ENCODE peak calls at places on chromosomes 6 and 20, in six cellular contexts. One of them, this sample, is unnamed.

GRCh38 chr20:3766832-3767433 is 620 bp downstream of the ADISSP start:
- DNase-seq in dorsolateral prefrontal cortex: no peak
- DNase-seq in SJSA1: no peak
- DNase-seq in SJCRH30: no peak
- DNase-seq in tibial nerve: no peak
- DNase-seq in endothelial cell of umbilical vein: no peak
- DNase-seq in this sample: peak; percentile 71

GRCh38 chr6:100846276-100846675 is 34.9 kb downstream of the ASCC3 start:
- DNase-seq in dorsolateral prefrontal cortex: no peak
- DNase-seq in SJCRH30: no peak
- DNase-seq in tibial nerve: no peak
- DNase-seq in endothelial cell of umbilical vein: no peak
- DNase-seq in SJSA1: no peak
- DNase-seq in this sample: no peak

GRCh38 chr6:130453230-130453629 is 87.4 kb downstream of the TMEM200A start:
- DNase-seq in tibial nerve: no peak
- DNase-seq in SJCRH30: no peak
- DNase-seq in endothelial cell of umbilical vein: no peak
- DNase-seq in SJSA1: peak; percentile 40
- DNase-seq in dorsolateral prefrontal cortex: no peak
- DNase-seq in this sample: no peak

GRCh38 chr6:53815381-53816119 is 20.7 kb downstream of the LRRC1 start:
- DNase-seq in dorsolateral prefrontal cortex: no peak
- DNase-seq in tibial nerve: no peak
- DNase-seq in endothelial cell of umbilical vein: peak; percentile 84
- DNase-seq in SJCRH30: no peak
- DNase-seq in SJSA1: no peak
- DNase-seq in this sample: no peak

GRCh38 chr6:146997062-146997461 is 207.2 kb upstream of the STXBP5 start:
- DNase-seq in tibial nerve: no peak
- DNase-seq in dorsolateral prefrontal cortex: no peak
- DNase-seq in endothelial cell of umbilical vein: no peak
- DNase-seq in SJCRH30: no peak
- DNase-seq in SJSA1: no peak
- DNase-seq in this sample: no peak

GRCh38 chr6:16844183-16844582 is 82.9 kb upstream of the ATXN1 start:
- DNase-seq in dorsolateral prefrontal cortex: no peak
- DNase-seq in SJCRH30: no peak
- DNase-seq in endothelial cell of umbilical vein: no peak
- DNase-seq in tibial nerve: no peak
- DNase-seq in SJSA1: no peak
- DNase-seq in this sample: no peak

GRCh38 chr6:38117281-38117680 is 297.8 kb downstream of the ZFAND3 start:
- DNase-seq in endothelial cell of umbilical vein: peak; percentile 56
- DNase-seq in SJSA1: no peak
- DNase-seq in dorsolateral prefrontal cortex: no peak
- DNase-seq in tibial nerve: no peak
- DNase-seq in SJCRH30: no peak
- DNase-seq in this sample: no peak

GRCh38 chr6:17397764-17398194 is 4.4 kb downstream of the CAP2 start:
- DNase-seq in SJCRH30: no peak
- DNase-seq in tibial nerve: no peak
- DNase-seq in endothelial cell of umbilical vein: peak; percentile 63
- DNase-seq in SJSA1: no peak
- DNase-seq in dorsolateral prefrontal cortex: no peak
- DNase-seq in this sample: no peak

GRCh38 chr6:2793491-2794151 is 28.4 kb downstream of the WRNIP1 start:
- DNase-seq in dorsolateral prefrontal cortex: peak; percentile 51
- DNase-seq in SJSA1: no peak
- DNase-seq in endothelial cell of umbilical vein: no peak
- DNase-seq in SJCRH30: no peak
- DNase-seq in tibial nerve: no peak
- DNase-seq in this sample: no peak

GRCh38 chr6:117195728-117196127 is 69.6 kb upstream of the VGLL2 start:
- DNase-seq in SJCRH30: no peak
- DNase-seq in dorsolateral prefrontal cortex: no peak
- DNase-seq in tibial nerve: no peak
- DNase-seq in endothelial cell of umbilical vein: no peak
- DNase-seq in SJSA1: no peak
- DNase-seq in this sample: no peak

GRCh38 chr20:45329497-45330319 is 18.5 kb downstream of the SDC4 start:
- DNase-seq in tibial nerve: no peak
- DNase-seq in endothelial cell of umbilical vein: no peak
- DNase-seq in SJCRH30: no peak
- DNase-seq in SJSA1: no peak
- DNase-seq in dorsolateral prefrontal cortex: no peak
- DNase-seq in this sample: no peak

GRCh38 chr6:112560651-112561050 is 213.5 kb downstream of the RFPL4B start:
- DNase-seq in tibial nerve: no peak
- DNase-seq in SJCRH30: no peak
- DNase-seq in SJSA1: no peak
- DNase-seq in endothelial cell of umbilical vein: no peak
- DNase-seq in dorsolateral prefrontal cortex: no peak
- DNase-seq in this sample: no peak

GRCh38 chr20:38220587-38220986 is 39.9 kb downstream of the KIAA1755 start:
- DNase-seq in tibial nerve: no peak
- DNase-seq in SJSA1: no peak
- DNase-seq in SJCRH30: no peak
- DNase-seq in dorsolateral prefrontal cortex: no peak
- DNase-seq in endothelial cell of umbilical vein: no peak
- DNase-seq in this sample: peak; percentile 20

GRCh38 chr6:39876826-39877225 is 57.4 kb downstream of the MOCS1 start:
- DNase-seq in SJCRH30: no peak
- DNase-seq in endothelial cell of umbilical vein: no peak
- DNase-seq in SJSA1: no peak
- DNase-seq in tibial nerve: no peak
- DNase-seq in dorsolateral prefrontal cortex: no peak
- DNase-seq in this sample: no peak

GRCh38 chr6:85396159-85396808 is 53.6 kb upstream of the NT5E start:
- DNase-seq in endothelial cell of umbilical vein: no peak
- DNase-seq in tibial nerve: no peak
- DNase-seq in SJCRH30: no peak
- DNase-seq in SJSA1: no peak
- DNase-seq in dorsolateral prefrontal cortex: no peak
- DNase-seq in this sample: no peak

DNA sequence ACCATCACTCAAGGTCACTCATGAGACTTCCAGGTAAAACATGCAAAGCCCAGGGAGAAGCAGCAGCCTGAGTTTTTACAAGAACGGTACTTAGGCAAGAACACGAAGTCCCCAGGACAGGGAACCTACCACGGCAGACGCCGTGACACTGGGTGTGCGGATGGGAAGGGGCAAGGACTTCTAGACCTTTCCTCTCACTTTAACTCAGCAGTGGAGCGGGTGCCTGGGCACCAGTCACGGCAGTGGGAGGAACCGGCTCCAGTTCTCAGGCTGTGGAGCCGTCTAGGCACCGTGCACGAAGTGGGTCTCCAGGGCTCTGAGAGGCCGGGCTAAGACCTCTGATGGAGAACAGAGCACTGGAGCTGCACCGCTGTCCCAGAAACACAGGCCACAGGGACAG is 2.5 kb downstream of the ZBTB46 start:
- DNase-seq in endothelial cell of umbilical vein: no peak
- DNase-seq in SJSA1: no peak
- DNase-seq in tibial nerve: no peak
- DNase-seq in dorsolateral prefrontal cortex: no peak
- DNase-seq in SJCRH30: no peak
- DNase-seq in this sample: no peak
- H3K27me3 ChIP-seq in endothelial cell of umbilical vein: peaks cover 18% of the 10 kb centered on the region
- H3K27me3 ChIP-seq in SJSA1: peaks cover 21% of the 10 kb centered on the region
- H3K27me3 ChIP-seq in tibial nerve: no peaks in the 10 kb centered on the region
- H3K27me3 ChIP-seq in dorsolateral prefrontal cortex: no peaks in the 10 kb centered on the region
- H3K27me3 ChIP-seq in SJCRH30: peaks cover 16% of the 10 kb centered on the region
- H3K27me3 ChIP-seq in this sample: no peaks in the 10 kb centered on the region

DNA sequence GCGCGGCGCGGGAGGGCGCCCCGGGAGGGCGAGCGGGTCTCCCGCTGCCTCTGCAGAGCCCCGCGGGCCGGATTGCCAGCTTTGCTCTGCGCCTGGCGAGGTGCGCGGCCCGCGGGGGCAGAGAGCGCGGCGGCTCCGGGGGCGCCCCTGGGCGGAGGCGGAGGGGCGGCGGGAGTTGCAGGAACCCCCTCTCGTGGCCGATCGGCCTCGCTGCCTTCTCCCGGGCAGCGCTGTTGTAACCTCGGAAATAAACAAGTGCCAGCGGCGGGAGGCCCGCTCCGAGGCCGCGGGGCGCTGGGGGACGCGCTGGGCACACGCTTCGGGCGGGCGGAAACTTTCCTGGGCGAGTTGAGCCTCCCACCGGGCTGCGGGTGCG is 1.2 kb downstream of the CDH4 start:
- DNase-seq in endothelial cell of umbilical vein: no peak
- DNase-seq in dorsolateral prefrontal cortex: peak; percentile 30
- DNase-seq in SJCRH30: no peak
- DNase-seq in tibial nerve: no peak
- DNase-seq in SJSA1: no peak
- DNase-seq in this sample: no peak
- H3K27ac ChIP-seq in endothelial cell of umbilical vein: no peak overlapping the region
- H3K27ac ChIP-seq in dorsolateral prefrontal cortex: no peak overlapping the region
- H3K27ac ChIP-seq in SJCRH30: no peak overlapping the region
- H3K27ac ChIP-seq in tibial nerve: no peak overlapping the region
- H3K27ac ChIP-seq in SJSA1: no peak overlapping the region
- H3K27ac ChIP-seq in this sample: no peak overlapping the region

DNA sequence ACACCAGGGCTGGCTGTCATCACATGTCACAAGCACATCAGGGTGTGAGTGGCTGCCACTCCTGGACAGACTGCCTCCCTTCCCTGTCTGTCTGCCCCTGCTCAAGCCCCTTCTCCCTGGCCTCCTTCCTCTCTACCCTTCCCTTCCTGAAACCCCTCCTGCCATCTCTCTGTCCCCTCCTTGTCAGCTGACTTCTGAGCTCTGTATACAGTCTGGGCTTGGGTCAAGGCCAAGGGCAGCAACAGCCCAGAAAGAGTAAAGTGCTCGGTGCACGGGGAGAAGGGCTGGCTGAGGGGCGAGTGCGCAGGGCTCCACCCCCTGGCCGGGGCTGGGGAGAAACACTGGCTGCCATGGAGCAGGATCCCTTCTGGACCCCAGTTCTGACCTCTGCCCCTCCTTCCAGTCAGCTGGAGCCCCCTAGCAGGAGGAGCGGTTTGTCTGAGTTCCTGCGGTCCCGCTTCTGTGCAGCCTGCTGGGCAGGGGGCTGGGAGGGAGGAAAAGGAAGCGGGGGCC is 2.0 kb downstream of the LKAAEAR1 start:
- DNase-seq in dorsolateral prefrontal cortex: no peak
- DNase-seq in endothelial cell of umbilical vein: no peak
- DNase-seq in SJCRH30: no peak
- DNase-seq in tibial nerve: no peak
- DNase-seq in SJSA1: no peak
- DNase-seq in this sample: no peak
- H3K27me3 ChIP-seq in dorsolateral prefrontal cortex: no peaks in the 10 kb centered on the region
- H3K27me3 ChIP-seq in endothelial cell of umbilical vein: peaks cover 23% of the 10 kb centered on the region
- H3K27me3 ChIP-seq in SJCRH30: peaks cover 35% of the 10 kb centered on the region
- H3K27me3 ChIP-seq in tibial nerve: no peaks in the 10 kb centered on the region
- H3K27me3 ChIP-seq in SJSA1: peaks cover 36% of the 10 kb centered on the region
- H3K27me3 ChIP-seq in this sample: peaks cover 29% of the 10 kb centered on the region

DNA sequence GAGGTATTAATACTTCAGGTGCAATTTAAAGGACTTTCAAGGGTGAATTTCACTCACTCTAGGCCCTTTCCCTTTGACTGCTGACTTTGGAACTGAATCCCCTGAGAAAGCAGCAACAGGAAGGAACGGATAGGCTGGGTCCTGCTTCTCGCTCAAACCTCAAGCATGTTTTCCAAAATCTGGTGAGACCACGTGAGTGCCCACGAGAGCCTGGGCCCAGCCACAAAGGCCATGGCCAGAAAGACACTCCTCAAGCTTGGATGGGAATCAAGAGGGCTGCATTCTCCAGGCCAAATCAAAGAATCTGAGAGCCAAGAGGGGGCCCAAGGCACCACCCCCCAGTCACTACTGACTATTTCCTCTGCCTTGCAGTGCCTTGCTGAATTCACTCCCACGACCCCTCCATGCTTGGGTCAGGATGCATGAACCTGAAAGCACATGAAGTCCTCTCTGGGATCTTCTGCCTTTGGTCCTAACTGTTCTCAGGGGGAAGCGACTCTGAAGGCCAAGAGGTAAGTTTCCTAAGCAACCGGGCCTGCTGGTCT is 146.1 kb downstream of the NFATC2 start:
- DNase-seq in tibial nerve: no peak
- DNase-seq in SJSA1: no peak
- DNase-seq in endothelial cell of umbilical vein: no peak
- DNase-seq in dorsolateral prefrontal cortex: no peak
- DNase-seq in SJCRH30: no peak
- DNase-seq in this sample: no peak
- H3K27ac ChIP-seq in tibial nerve: peak overlapping the region; percentile 41
- H3K27ac ChIP-seq in SJSA1: no peak overlapping the region
- H3K27ac ChIP-seq in endothelial cell of umbilical vein: no peak overlapping the region
- H3K27ac ChIP-seq in dorsolateral prefrontal cortex: no peak overlapping the region
- H3K27ac ChIP-seq in SJCRH30: no peak overlapping the region
- H3K27ac ChIP-seq in this sample: peak overlapping the region; percentile 39

GRCh38 chr6:215335-216034 is 76.8 kb upstream of the DUSP22 start:
- DNase-seq in endothelial cell of umbilical vein: no peak
- DNase-seq in SJCRH30: no peak
- DNase-seq in tibial nerve: no peak
- DNase-seq in dorsolateral prefrontal cortex: no peak
- DNase-seq in SJSA1: no peak
- DNase-seq in this sample: no peak
- H3K27me3 ChIP-seq in endothelial cell of umbilical vein: no peaks in the 10 kb centered on the region
- H3K27me3 ChIP-seq in SJCRH30: no peaks in the 10 kb centered on the region
- H3K27me3 ChIP-seq in tibial nerve: no peaks in the 10 kb centered on the region
- H3K27me3 ChIP-seq in dorsolateral prefrontal cortex: peaks cover 8% of the 10 kb centered on the region
- H3K27me3 ChIP-seq in SJSA1: peaks cover 20% of the 10 kb centered on the region
- H3K27me3 ChIP-seq in this sample: peaks cover 33% of the 10 kb centered on the region